ENCODE peak calls at places on chromosomes 1 and 21, in eight cellular contexts. One of them, this sample, is unnamed.

GRCh38 chr1:212035835-212036605 is 472 bp downstream of the DTL start:
- DNase-seq in NCI-H2081: no peak
- DNase-seq in RWPE1: no peak
- DNase-seq in iris pigment epithelial cell: peak
- DNase-seq in amniotic stem cell: no peak
- DNase-seq in naive B cell: peak
- DNase-seq in stimulated activated CD8-positive, alpha-beta memory T cell treated with anti-CD3 and anti-CD28 coated beads, Interleukin-2, amount 100 ng/mL, for 1 hour: no peak
- DNase-seq in epithelial cell of esophagus: peak
- DNase-seq in this sample: no peak

GRCh38 chr1:231359113-231359512 is 21.0 kb downstream of the SPRTN start:
- DNase-seq in amniotic stem cell: no peak
- DNase-seq in iris pigment epithelial cell: peak
- DNase-seq in RWPE1: no peak
- DNase-seq in naive B cell: no peak
- DNase-seq in stimulated activated CD8-positive, alpha-beta memory T cell treated with anti-CD3 and anti-CD28 coated beads, Interleukin-2, amount 100 ng/mL, for 1 hour: no peak
- DNase-seq in NCI-H2081: no peak
- DNase-seq in epithelial cell of esophagus: peak
- DNase-seq in this sample: no peak

GRCh38 chr1:159122005-159122621 is 45.5 kb upstream of the AIM2 start:
- DNase-seq in iris pigment epithelial cell: peak
- DNase-seq in stimulated activated CD8-positive, alpha-beta memory T cell treated with anti-CD3 and anti-CD28 coated beads, Interleukin-2, amount 100 ng/mL, for 1 hour: no peak
- DNase-seq in naive B cell: no peak
- DNase-seq in NCI-H2081: no peak
- DNase-seq in amniotic stem cell: no peak
- DNase-seq in RWPE1: peak
- DNase-seq in epithelial cell of esophagus: peak
- DNase-seq in this sample: no peak

GRCh38 chr1:118335372-118335771 is 150.3 kb upstream of the SPAG17 start:
- DNase-seq in RWPE1: no peak
- DNase-seq in epithelial cell of esophagus: peak
- DNase-seq in naive B cell: no peak
- DNase-seq in NCI-H2081: peak
- DNase-seq in iris pigment epithelial cell: no peak
- DNase-seq in amniotic stem cell: no peak
- DNase-seq in stimulated activated CD8-positive, alpha-beta memory T cell treated with anti-CD3 and anti-CD28 coated beads, Interleukin-2, amount 100 ng/mL, for 1 hour: no peak
- DNase-seq in this sample: peak

GRCh38 chr1:227335587-227336020 is 17.3 kb upstream of the CDC42BPA start:
- DNase-seq in epithelial cell of esophagus: no peak
- DNase-seq in iris pigment epithelial cell: no peak
- DNase-seq in RWPE1: no peak
- DNase-seq in naive B cell: no peak
- DNase-seq in amniotic stem cell: no peak
- DNase-seq in NCI-H2081: no peak
- DNase-seq in stimulated activated CD8-positive, alpha-beta memory T cell treated with anti-CD3 and anti-CD28 coated beads, Interleukin-2, amount 100 ng/mL, for 1 hour: no peak
- DNase-seq in this sample: no peak

GRCh38 chr1:180498594-180498993 is 3.8 kb downstream of the ACBD6 start:
- DNase-seq in iris pigment epithelial cell: peak
- DNase-seq in naive B cell: no peak
- DNase-seq in stimulated activated CD8-positive, alpha-beta memory T cell treated with anti-CD3 and anti-CD28 coated beads, Interleukin-2, amount 100 ng/mL, for 1 hour: no peak
- DNase-seq in epithelial cell of esophagus: peak
- DNase-seq in amniotic stem cell: no peak
- DNase-seq in NCI-H2081: no peak
- DNase-seq in RWPE1: no peak
- DNase-seq in this sample: no peak

GRCh38 chr1:246450485-246451251 is 56.4 kb downstream of the SMYD3 start:
- DNase-seq in RWPE1: peak
- DNase-seq in NCI-H2081: peak
- DNase-seq in amniotic stem cell: no peak
- DNase-seq in epithelial cell of esophagus: peak
- DNase-seq in naive B cell: no peak
- DNase-seq in stimulated activated CD8-positive, alpha-beta memory T cell treated with anti-CD3 and anti-CD28 coated beads, Interleukin-2, amount 100 ng/mL, for 1 hour: no peak
- DNase-seq in iris pigment epithelial cell: peak
- DNase-seq in this sample: no peak

GRCh38 chr21:31780944-31781343 is 49.0 kb upstream of the SCAF4 start:
- DNase-seq in RWPE1: peak
- DNase-seq in amniotic stem cell: no peak
- DNase-seq in NCI-H2081: peak
- DNase-seq in naive B cell: no peak
- DNase-seq in epithelial cell of esophagus: peak
- DNase-seq in iris pigment epithelial cell: no peak
- DNase-seq in stimulated activated CD8-positive, alpha-beta memory T cell treated with anti-CD3 and anti-CD28 coated beads, Interleukin-2, amount 100 ng/mL, for 1 hour: no peak
- DNase-seq in this sample: no peak

GRCh38 chr1:89809556-89809955 is 11.3 kb upstream of the LRRC8D start:
- DNase-seq in epithelial cell of esophagus: no peak
- DNase-seq in stimulated activated CD8-positive, alpha-beta memory T cell treated with anti-CD3 and anti-CD28 coated beads, Interleukin-2, amount 100 ng/mL, for 1 hour: no peak
- DNase-seq in naive B cell: no peak
- DNase-seq in iris pigment epithelial cell: peak
- DNase-seq in amniotic stem cell: no peak
- DNase-seq in RWPE1: no peak
- DNase-seq in NCI-H2081: no peak
- DNase-seq in this sample: no peak

GRCh38 chr1:117166076-117166475 is 44.5 kb upstream of the TRIM45 start:
- DNase-seq in NCI-H2081: no peak
- DNase-seq in naive B cell: no peak
- DNase-seq in stimulated activated CD8-positive, alpha-beta memory T cell treated with anti-CD3 and anti-CD28 coated beads, Interleukin-2, amount 100 ng/mL, for 1 hour: no peak
- DNase-seq in epithelial cell of esophagus: peak
- DNase-seq in iris pigment epithelial cell: peak
- DNase-seq in RWPE1: no peak
- DNase-seq in amniotic stem cell: peak
- DNase-seq in this sample: no peak

GRCh38 chr1:155984341-155984740 is 6.0 kb upstream of the ARHGEF2 start:
- DNase-seq in RWPE1: no peak
- DNase-seq in epithelial cell of esophagus: no peak
- DNase-seq in NCI-H2081: peak
- DNase-seq in amniotic stem cell: no peak
- DNase-seq in iris pigment epithelial cell: no peak
- DNase-seq in naive B cell: no peak
- DNase-seq in stimulated activated CD8-positive, alpha-beta memory T cell treated with anti-CD3 and anti-CD28 coated beads, Interleukin-2, amount 100 ng/mL, for 1 hour: no peak
- DNase-seq in this sample: no peak

GRCh38 chr1:47201179-47201578 is 11.3 kb upstream of the PDZK1IP1 start:
- DNase-seq in epithelial cell of esophagus: no peak
- DNase-seq in amniotic stem cell: no peak
- DNase-seq in iris pigment epithelial cell: peak
- DNase-seq in RWPE1: no peak
- DNase-seq in naive B cell: no peak
- DNase-seq in stimulated activated CD8-positive, alpha-beta memory T cell treated with anti-CD3 and anti-CD28 coated beads, Interleukin-2, amount 100 ng/mL, for 1 hour: no peak
- DNase-seq in NCI-H2081: no peak
- DNase-seq in this sample: no peak

GRCh38 chr1:207852576-207853371 is 58.2 kb downstream of the CD34 start:
- DNase-seq in RWPE1: no peak
- DNase-seq in iris pigment epithelial cell: no peak
- DNase-seq in NCI-H2081: no peak
- DNase-seq in naive B cell: no peak
- DNase-seq in stimulated activated CD8-positive, alpha-beta memory T cell treated with anti-CD3 and anti-CD28 coated beads, Interleukin-2, amount 100 ng/mL, for 1 hour: no peak
- DNase-seq in amniotic stem cell: no peak
- DNase-seq in epithelial cell of esophagus: no peak
- DNase-seq in this sample: no peak

GRCh38 chr1:55816456-55816794 is 601.3 kb upstream of the USP24 start:
- DNase-seq in RWPE1: no peak
- DNase-seq in amniotic stem cell: no peak
- DNase-seq in stimulated activated CD8-positive, alpha-beta memory T cell treated with anti-CD3 and anti-CD28 coated beads, Interleukin-2, amount 100 ng/mL, for 1 hour: no peak
- DNase-seq in NCI-H2081: no peak
- DNase-seq in epithelial cell of esophagus: no peak
- DNase-seq in naive B cell: no peak
- DNase-seq in iris pigment epithelial cell: peak
- DNase-seq in this sample: no peak

GRCh38 chr21:36584980-36585940 is 105.3 kb upstream of the CLDN14 start:
- DNase-seq in amniotic stem cell: no peak
- DNase-seq in naive B cell: no peak
- DNase-seq in iris pigment epithelial cell: peak
- DNase-seq in NCI-H2081: no peak
- DNase-seq in RWPE1: no peak
- DNase-seq in stimulated activated CD8-positive, alpha-beta memory T cell treated with anti-CD3 and anti-CD28 coated beads, Interleukin-2, amount 100 ng/mL, for 1 hour: no peak
- DNase-seq in epithelial cell of esophagus: peak
- DNase-seq in this sample: no peak

GRCh38 chr1:182054698-182055326 is 6.7 kb downstream of the ZNF648 start:
- DNase-seq in iris pigment epithelial cell: peak
- DNase-seq in naive B cell: peak
- DNase-seq in amniotic stem cell: no peak
- DNase-seq in epithelial cell of esophagus: peak
- DNase-seq in stimulated activated CD8-positive, alpha-beta memory T cell treated with anti-CD3 and anti-CD28 coated beads, Interleukin-2, amount 100 ng/mL, for 1 hour: peak
- DNase-seq in RWPE1: peak
- DNase-seq in NCI-H2081: peak
- DNase-seq in this sample: no peak

GRCh38 chr1:172144445-172145060 is 275.9 kb upstream of the C1orf105 start:
- DNase-seq in naive B cell: no peak
- DNase-seq in RWPE1: no peak
- DNase-seq in stimulated activated CD8-positive, alpha-beta memory T cell treated with anti-CD3 and anti-CD28 coated beads, Interleukin-2, amount 100 ng/mL, for 1 hour: no peak
- DNase-seq in epithelial cell of esophagus: no peak
- DNase-seq in amniotic stem cell: peak
- DNase-seq in NCI-H2081: no peak
- DNase-seq in iris pigment epithelial cell: peak
- DNase-seq in this sample: peak

GRCh38 chr1:155977607-155978324 is 581 bp downstream of the ARHGEF2 start:
- DNase-seq in epithelial cell of esophagus: peak
- DNase-seq in NCI-H2081: peak
- DNase-seq in iris pigment epithelial cell: no peak
- DNase-seq in stimulated activated CD8-positive, alpha-beta memory T cell treated with anti-CD3 and anti-CD28 coated beads, Interleukin-2, amount 100 ng/mL, for 1 hour: peak
- DNase-seq in amniotic stem cell: no peak
- DNase-seq in RWPE1: peak
- DNase-seq in naive B cell: no peak
- DNase-seq in this sample: no peak

This sample was measured in SJSA1.